ENCODE peak calls at places on chromosomes 2 and 18, in eight cellular contexts. B, N, Z, I, K, R, W and Y are unnamed samples.
A peak's percentile ranks its signal among the peaks of the same experiment; 100 is the strongest.

GRCh38 chr2:85318222-85319182 is 9.3 kb downstream of the TGOLN2 start:
- DNase-seq in B (no peak), N (no peak), Z (no peak), I (no peak), K (no peak), R (peak; percentile 91), W (no peak), Y (no peak)

GRCh38 chr2:113203217-113203530 is 29.4 kb downstream of the PSD4 start:
- DNase-seq in B (no peak), N (no peak), Z (no peak), I (peak; percentile 8), K (no peak), R (peak; percentile 59), W (no peak), Y (no peak)

GRCh38 chr2:216643986-216644662 is 10.9 kb downstream of the IGFBP2 start:
- DNase-seq in B (no peak), N (no peak), Z (no peak), I (no peak), K (no peak), R (peak; percentile 31), W (no peak), Y (no peak)

GRCh38 chr18:9876867-9877654 is 8.7 kb upstream of the TXNDC2 start:
- DNase-seq in B (peak; percentile 93), N (peak; percentile 71), Z (peak; percentile 69), I (no peak), K (peak; percentile 35), R (peak; percentile 97), W (peak; percentile 33), Y (no peak)

GRCh38 chr2:204945376-204945775 is 400.1 kb downstream of the PARD3B start:
- DNase-seq in B (no peak), N (no peak), Z (no peak), I (no peak), K (no peak), R (no peak), W (no peak), Y (no peak)

GRCh38 chr2:179104736-179105135 is 54.8 kb upstream of the CCDC141 start:
- DNase-seq in B (no peak), N (no peak), Z (no peak), I (no peak), K (no peak), R (peak; percentile 78), W (no peak), Y (no peak)

GRCh38 chr2:37770797-37771196 is 99.4 kb upstream of the CDC42EP3 start:
- DNase-seq in B (no peak), N (no peak), Z (no peak), I (no peak), K (no peak), R (peak; percentile 46), W (no peak), Y (no peak)

GRCh38 chr2:171578156-171578803 is 56.0 kb downstream of the CYBRD1 start:
- DNase-seq in B (peak; percentile 16), N (no peak), Z (no peak), I (no peak), K (no peak), R (no peak), W (no peak), Y (no peak)

GRCh38 chr2:189549440-189549832 is 31.1 kb downstream of the SLC40A1 start:
- DNase-seq in B (no peak), N (no peak), Z (peak; percentile 54), I (no peak), K (no peak), R (peak; percentile 68), W (peak; percentile 45), Y (no peak)

GRCh38 chr2:145190031-145190703 is 670.2 kb upstream of the ZEB2 start:
- DNase-seq in B (no peak), N (no peak), Z (no peak), I (no peak), K (no peak), R (peak; percentile 19), W (no peak), Y (no peak)

GRCh38 chr2:109614715-109615636 is 812 bp downstream of the SOWAHC start:
- DNase-seq in B (no peak), N (peak; percentile 17), Z (peak; percentile 56), I (peak; percentile 84), K (no peak), R (no peak), W (peak; percentile 29), Y (no peak)

GRCh38 chr2:118224144-118224887 is 136.0 kb downstream of the INSIG2 start:
- DNase-seq in B (no peak), N (no peak), Z (no peak), I (peak; percentile 86), K (no peak), R (no peak), W (no peak), Y (no peak)

GRCh38 chr18:23257686-23258565 is 122.6 kb downstream of the CABLES1 start:
- DNase-seq in B (no peak), N (no peak), Z (no peak), I (no peak), K (no peak), R (peak; percentile 79), W (no peak), Y (no peak)

GRCh38 chr18:34880882-34881852 is 160.0 kb upstream of the MAPRE2 start:
- DNase-seq in B (no peak), N (no peak), Z (no peak), I (no peak), K (no peak), R (peak; percentile 43), W (no peak), Y (peak; percentile 49)

GRCh38 chr2:94874277-94874997 is 3.2 kb downstream of the TEKT4 start:
- DNase-seq in B (no peak), N (peak; percentile 41), Z (no peak), I (peak; percentile 83), K (peak; percentile 69), R (peak; percentile 6), W (no peak), Y (no peak)

GRCh38 chr2:235674812-235675211 is 181.0 kb downstream of the AGAP1 start:
- DNase-seq in B (no peak), N (no peak), Z (no peak), I (no peak), K (no peak), R (no peak), W (no peak), Y (no peak)

GRCh38 chr2:54983345-54984235 is 66.7 kb downstream of the RTN4 start:
- DNase-seq in B (no peak), N (no peak), Z (no peak), I (no peak), K (no peak), R (no peak), W (no peak), Y (no peak)

GRCh38 chr2:3282056-3282998 is 95.3 kb downstream of the EIPR1 start:
- DNase-seq in B (no peak), N (peak; percentile 95), Z (no peak), I (peak; percentile 71), K (no peak), R (peak; percentile 33), W (peak; percentile 49), Y (no peak)

GRCh38 chr2:234542742-234543141 is 45.9 kb upstream of the ARL4C start:
- DNase-seq in B (no peak), N (no peak), Z (no peak), I (no peak), K (no peak), R (no peak), W (no peak), Y (no peak)

GRCh38 chr2:226800941-226801784 is 1.5 kb upstream of the IRS1 start:
- DNase-seq in B (peak; percentile 89), N (peak; percentile 86), Z (peak; percentile 92), I (peak; percentile 92), K (peak; percentile 84), R (peak; percentile 79), W (peak; percentile 87), Y (peak; percentile 72)

GRCh38 chr2:226797989-226798421 is 1.6 kb downstream of the IRS1 start:
- DNase-seq in B (peak; percentile 87), N (peak; percentile 45), Z (no peak), I (peak; percentile 78), K (no peak), R (peak; percentile 56), W (no peak), Y (peak; percentile 25)

GRCh38 chr2:226798422-226799210 is 1.0 kb downstream of the IRS1 start:
- DNase-seq in B (peak; percentile 88), N (peak; percentile 58), Z (peak; percentile 67), I (peak; percentile 90), K (no peak), R (peak; percentile 55), W (peak; percentile 48), Y (peak; percentile 50)

GRCh38 chr2:226799976-226800940 is 638 bp upstream of the IRS1 start:
- DNase-seq in B (peak; percentile 88), N (peak; percentile 39), Z (peak; percentile 84), I (no peak), K (no peak), R (peak; percentile 23), W (no peak), Y (no peak)

GRCh38 chr2:226799211-226799975 is at the start of gene IRS1:
- DNase-seq in B (peak; percentile 88), N (peak; percentile 82), Z (peak; percentile 89), I (peak; percentile 90), K (no peak), R (peak; percentile 79), W (peak; percentile 74), Y (peak; percentile 45)
- TF ChIP-seq POLR2A in B (no peak), N (no peak), Z (no peak), I (peak; percentile 21), K (peak; percentile 54), R (no peak), W (no peak), Y (peak; percentile 40)

GRCh38 chr2:52956115-52956514 is 811.5 kb upstream of the CHAC2 start:
- DNase-seq in B (no peak), N (no peak), Z (no peak), I (no peak), K (no peak), R (no peak), W (no peak), Y (no peak)
- TF ChIP-seq POLR2A in B (no peak), N (no peak), Z (no peak), I (no peak), K (no peak), R (no peak), W (no peak), Y (no peak)

GRCh38 chr2:73233932-73234832 is at the start of gene CCT7:
- DNase-seq in B (peak; percentile 93), N (peak; percentile 91), Z (peak; percentile 85), I (peak; percentile 96), K (peak; percentile 87), R (peak; percentile 89), W (peak; percentile 91), Y (peak; percentile 81)
- TF ChIP-seq POLR2A in B (no peak), N (no peak), Z (peak; percentile 81), I (peak; percentile 75), K (peak; percentile 97), R (peak; percentile 96), W (no peak), Y (peak; percentile 73)

DNA sequence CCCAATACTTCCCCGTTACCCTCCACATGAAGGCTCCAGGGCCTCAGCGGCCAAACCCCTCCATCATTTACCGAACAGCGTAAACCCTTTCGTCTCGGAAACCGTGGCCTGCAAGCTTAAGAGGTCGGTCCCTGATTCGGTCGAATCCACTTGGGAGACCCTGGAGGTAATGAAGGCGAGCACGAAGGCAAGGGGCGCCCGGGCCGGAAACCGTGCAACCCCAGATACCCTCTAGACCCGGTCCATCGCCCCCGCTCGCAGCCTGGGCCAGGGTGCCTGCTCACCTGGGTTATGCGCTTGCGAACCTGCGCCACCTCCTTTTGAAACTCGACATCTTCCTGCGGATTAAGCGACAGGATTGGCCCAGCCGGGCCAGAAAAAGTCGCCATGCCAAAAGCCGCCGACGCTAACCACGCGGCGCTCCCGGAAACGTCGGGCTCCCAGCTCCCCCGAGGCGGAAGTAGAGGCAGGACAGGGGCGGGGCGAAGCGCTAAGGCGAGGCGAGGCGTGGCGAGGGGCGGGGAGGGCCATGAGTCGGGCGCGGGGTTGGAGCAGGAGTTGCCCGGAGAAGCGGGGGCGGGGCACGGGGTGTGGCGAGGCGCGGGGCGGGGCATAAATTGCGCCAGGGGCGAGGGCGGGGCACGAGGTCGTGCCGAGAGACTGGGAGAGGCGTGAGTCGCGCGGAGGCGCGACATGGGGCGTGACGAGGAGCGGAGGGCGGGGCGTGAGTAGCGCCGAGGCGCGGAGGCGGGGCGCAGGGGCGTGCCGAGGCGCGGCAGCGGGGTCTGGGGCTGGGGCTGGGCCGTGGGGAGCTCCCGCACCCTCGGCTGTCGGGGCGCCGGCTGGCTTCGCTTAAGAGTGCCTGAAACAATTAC is at the start of gene NIFK:
- DNase-seq in B (peak; percentile 99), N (peak; percentile 99), Z (peak; percentile 99), I (peak; percentile 100), K (peak; percentile 84), R (peak; percentile 95), W (peak; percentile 99), Y (peak; percentile 99)
- TF ChIP-seq POLR2A in B (no peak), N (peak; percentile 35), Z (peak; percentile 31), I (no peak), K (peak; percentile 76), R (peak; percentile 62), W (no peak), Y (peak; percentile 89)